ENCODE peak calls at places on chromosomes 6 and 20, in ten cellular contexts. X is neuronal stem cell; I is breast epithelium; A is left ventricle myocardium inferior; S is nucleus accumbens; H is activated CD4-positive, alpha-beta T cell treated with anti-CD3 and anti-CD28 coated beads for 36 hours; R is activated CD8-positive, alpha-beta T cell treated with anti-CD3 and anti-CD28 coated beads for 36 hours; P is islet precursor cell; T is C1 segment of cervical spinal cord; W is WTC11. V is an unnamed sample.

GRCh38 chr20:32727663-32728062 is 15.6 kb downstream of the COMMD7 start:
- DNase-seq in T (no peak), R (no peak), A (no peak), H (no peak), W (no peak), P (peak), I (no peak), X (no peak), S (no peak), V (no peak)

GRCh38 chr6:4687656-4687988 is 88.6 kb upstream of the CDYL start:
- DNase-seq in H (no peak), X (no peak), T (no peak), I (no peak), P (no peak), W (no peak), S (no peak), R (no peak), A (no peak), V (no peak)

GRCh38 chr20:8527998-8528397 is 395.9 kb downstream of the PLCB1 start:
- DNase-seq in X (no peak), W (no peak), A (no peak), P (no peak), T (no peak), R (no peak), S (no peak), H (no peak), I (no peak), V (peak)

GRCh38 chr6:36755435-36756348 is 58.1 kb downstream of the RAB44 start:
- DNase-seq in I (no peak), R (peak), H (peak), X (no peak), W (no peak), P (no peak), S (no peak), A (no peak), T (no peak), V (peak)

GRCh38 chr6:26553264-26553738 is 15.1 kb downstream of the HMGN4 start:
- DNase-seq in I (no peak), R (peak), P (peak), H (peak), A (peak), S (no peak), X (peak), T (no peak), W (peak), V (peak)

GRCh38 chr20:54208492-54209044 is 681 bp downstream of the PFDN4 start:
- DNase-seq in T (no peak), S (no peak), R (peak), P (peak), W (no peak), A (no peak), X (no peak), H (no peak), I (no peak), V (peak)

GRCh38 chr6:10954590-10955010 is 67.7 kb downstream of the SYCP2L start:
- DNase-seq in R (peak), I (peak), X (peak), S (no peak), W (peak), P (peak), H (peak), T (no peak), A (peak), V (peak)

GRCh38 chr6:114364295-114364694 is 21.5 kb upstream of the HS3ST5 start:
- DNase-seq in W (peak), H (no peak), R (no peak), I (no peak), P (peak), S (no peak), T (no peak), A (no peak), X (no peak), V (no peak)

GRCh38 chr6:16403831-16404230 is 165.4 kb downstream of the GMPR start:
- DNase-seq in T (no peak), A (no peak), P (no peak), R (no peak), S (no peak), X (no peak), W (no peak), H (no peak), I (no peak), V (no peak)

GRCh38 chr20:38196592-38196991 is 31.5 kb upstream of the TGM2 start:
- DNase-seq in H (no peak), T (no peak), X (no peak), S (no peak), W (no peak), P (peak), R (no peak), A (peak), I (no peak), V (peak)

GRCh38 chr6:168884646-168885086 is 369.0 kb downstream of the THBS2 start:
- DNase-seq in W (peak), T (no peak), R (peak), S (no peak), A (peak), P (peak), H (peak), X (peak), I (peak), V (peak)

GRCh38 chr20:2224246-2224645 is 71.6 kb upstream of the TGM3 start:
- DNase-seq in P (no peak), T (no peak), R (no peak), S (no peak), I (no peak), W (no peak), A (no peak), H (no peak), X (no peak), V (no peak)

GRCh38 chr20:38878798-38879197 is 47.4 kb upstream of the FAM83D start:
- DNase-seq in P (peak), I (no peak), R (no peak), H (no peak), X (peak), W (peak), S (no peak), T (no peak), A (no peak), V (no peak)

GRCh38 chr6:66189915-66190314 is 482.9 kb upstream of the EYS start:
- DNase-seq in P (no peak), W (no peak), H (no peak), R (no peak), A (no peak), I (no peak), S (no peak), T (no peak), X (no peak), V (no peak)

GRCh38 chr6:168007592-168008338 is 10.3 kb downstream of the KIF25 start:
- DNase-seq in S (no peak), I (no peak), X (no peak), W (no peak), A (no peak), P (peak), H (no peak), R (no peak), T (no peak), V (no peak)

GRCh38 chr6:157265630-157266029 is 57.7 kb downstream of the TMEM242 start:
- DNase-seq in P (no peak), A (no peak), T (no peak), R (no peak), I (no peak), S (no peak), W (no peak), X (no peak), H (no peak), V (no peak)

GRCh38 chr6:143607959-143608358 is 69.8 kb upstream of the PHACTR2 start:
- DNase-seq in I (no peak), P (no peak), H (no peak), X (no peak), S (no peak), A (no peak), T (no peak), R (no peak), W (no peak), V (no peak)

GRCh38 chr6:31896856-31897611 is 464 bp downstream of the EHMT2 start:
- DNase-seq in X (peak), A (no peak), H (peak), R (no peak), W (no peak), T (no peak), P (no peak), S (no peak), I (no peak), V (no peak)

GRCh38 chr6:44727651-44728630 is 340.4 kb downstream of the CDC5L start:
- DNase-seq in A (no peak), H (no peak), R (no peak), I (no peak), T (no peak), W (no peak), S (no peak), P (peak), X (no peak), V (no peak)

GRCh38 chr20:59101956-59102355 is 59.4 kb upstream of the PRELID3B start:
- DNase-seq in A (no peak), P (no peak), I (no peak), X (no peak), R (no peak), W (no peak), H (no peak), S (no peak), T (no peak), V (no peak)

GRCh38 chr6:111267764-111268333 is 180.5 kb downstream of the SLC16A10 start:
- DNase-seq in P (no peak), S (no peak), I (no peak), A (no peak), R (no peak), X (no peak), T (no peak), H (no peak), W (no peak), V (no peak)

GRCh38 chr20:23118144-23118543 is 32.0 kb upstream of the CD93 start:
- DNase-seq in T (no peak), A (no peak), I (no peak), P (no peak), R (no peak), H (no peak), S (no peak), W (no peak), X (no peak), V (no peak)

GRCh38 chr20:14295812-14296211 is 41.6 kb downstream of the FLRT3 start:
- DNase-seq in I (no peak), T (no peak), S (no peak), H (no peak), A (no peak), W (no peak), R (no peak), P (no peak), X (no peak), V (no peak)

GRCh38 chr20:4989570-4989969 is 11.7 kb downstream of the SLC23A2 start:
- DNase-seq in A (no peak), R (peak), W (no peak), I (no peak), S (no peak), H (peak), P (no peak), T (no peak), X (no peak), V (no peak)

GRCh38 chr6:37137881-37138568 is 31.9 kb upstream of the PIM1 start:
- DNase-seq in T (no peak), A (no peak), P (peak), R (no peak), S (no peak), I (no peak), H (peak), X (no peak), W (peak), V (no peak)

GRCh38 chr20:49214546-49214945 is 4.7 kb upstream of the DDX27 start:
- DNase-seq in T (no peak), I (no peak), P (no peak), H (no peak), R (no peak), S (no peak), W (no peak), X (no peak), A (no peak), V (no peak)

GRCh38 chr20:55415567-55416142 is 589.7 kb downstream of the CBLN4 start:
- DNase-seq in I (no peak), H (no peak), T (no peak), R (no peak), P (no peak), X (peak), W (no peak), A (no peak), S (no peak), V (no peak)

GRCh38 chr6:100906325-100906724 is 25.2 kb upstream of the ASCC3 start:
- DNase-seq in S (no peak), I (no peak), H (no peak), W (no peak), R (no peak), T (no peak), P (no peak), X (no peak), A (no peak), V (no peak)

GRCh38 chr20:10094566-10095173 is 59.9 kb downstream of the ANKEF1 start:
- DNase-seq in A (no peak), I (no peak), W (no peak), T (no peak), H (no peak), P (no peak), S (no peak), X (no peak), R (no peak), V (no peak)

GRCh38 chr6:23140879-23141278 is 571.5 kb downstream of the HDGFL1 start:
- DNase-seq in H (no peak), W (no peak), I (no peak), A (no peak), P (no peak), X (no peak), S (no peak), R (no peak), T (no peak), V (no peak)

GRCh38 chr20:45343867-45344721 is 4.1 kb downstream of the SDC4 start:
- DNase-seq in P (peak), X (no peak), H (peak), W (no peak), T (no peak), I (peak), S (peak), R (peak), A (no peak), V (peak)

GRCh38 chr20:62642666-62643520 is 590 bp downstream of the SLCO4A1 start:
- DNase-seq in H (peak), A (no peak), W (peak), R (peak), X (no peak), I (no peak), T (no peak), P (no peak), S (no peak), V (no peak)

GRCh38 chr20:34815636-34816035 is 9.8 kb downstream of the NCOA6 start:
- DNase-seq in P (no peak), A (no peak), S (no peak), W (no peak), H (no peak), I (no peak), X (no peak), T (no peak), R (no peak), V (no peak)

GRCh38 chr6:90611543-90611864 is 24.6 kb upstream of the MAP3K7 start:
- DNase-seq in H (no peak), P (no peak), S (no peak), I (no peak), W (no peak), A (no peak), R (no peak), X (peak), T (no peak), V (no peak)

GRCh38 chr6:53326372-53327016 is 22.3 kb downstream of the ELOVL5 start:
- DNase-seq in A (no peak), P (peak), W (no peak), X (no peak), T (no peak), S (no peak), I (peak), R (no peak), H (peak), V (no peak)

V was measured in HL-60.